ENCODE peak calls at places on chromosome 7, in eight cellular contexts. N, Q, O, G, L, W, Z and K are unnamed samples.

GRCh38 chr7:63043657-63044543 is 954.7 kb upstream of the ZNF722 start:
- DNase-seq in N (no peak), Q (no peak), O (no peak), G (no peak), L (no peak), W (no peak), Z (no peak), K (no peak)

GRCh38 chr7:7554021-7554432 is 12.7 kb upstream of the MIOS start:
- DNase-seq in N (peak), Q (no peak), O (no peak), G (no peak), L (no peak), W (no peak), Z (no peak), K (no peak)

GRCh38 chr7:74175270-74175803 is 1.2 kb downstream of the EIF4H start:
- DNase-seq in N (no peak), Q (no peak), O (no peak), G (no peak), L (no peak), W (no peak), Z (no peak), K (no peak)

GRCh38 chr7:103689262-103689661 is 243.3 kb upstream of the SLC26A5 start:
- DNase-seq in N (no peak), Q (no peak), O (no peak), G (no peak), L (no peak), W (no peak), Z (no peak), K (no peak)

GRCh38 chr7:36311539-36311938 is 78.1 kb upstream of the ANLN start:
- DNase-seq in N (no peak), Q (no peak), O (no peak), G (no peak), L (no peak), W (no peak), Z (no peak), K (no peak)

GRCh38 chr7:2528481-2529095 is 9.0 kb downstream of the LFNG start:
- DNase-seq in N (no peak), Q (no peak), O (no peak), G (no peak), L (no peak), W (no peak), Z (no peak), K (no peak)

GRCh38 chr7:40469481-40469880 is 334.7 kb downstream of the SUGCT start:
- DNase-seq in N (peak), Q (no peak), O (no peak), G (no peak), L (no peak), W (no peak), Z (no peak), K (peak)

GRCh38 chr7:47568569-47568968 is 13.3 kb downstream of the TNS3 start:
- DNase-seq in N (no peak), Q (no peak), O (no peak), G (no peak), L (peak), W (peak), Z (no peak), K (no peak)

GRCh38 chr7:31084226-31084625 is 32.1 kb downstream of the ADCYAP1R1 start:
- DNase-seq in N (no peak), Q (no peak), O (no peak), G (no peak), L (no peak), W (peak), Z (no peak), K (no peak)

GRCh38 chr7:47211467-47212121 is 370.3 kb downstream of the TNS3 start:
- DNase-seq in N (no peak), Q (no peak), O (no peak), G (no peak), L (peak), W (no peak), Z (no peak), K (no peak)

GRCh38 chr7:48041665-48041995 is 6.3 kb downstream of the C7orf57 start:
- DNase-seq in N (peak), Q (no peak), O (no peak), G (no peak), L (no peak), W (no peak), Z (no peak), K (no peak)

GRCh38 chr7:25619963-25620799 is 391.9 kb upstream of the NPVF start:
- DNase-seq in N (no peak), Q (no peak), O (peak), G (peak), L (peak), W (peak), Z (no peak), K (peak)

GRCh38 chr7:50382455-50382854 is 67.7 kb downstream of the FIGNL1 start:
- DNase-seq in N (no peak), Q (no peak), O (no peak), G (no peak), L (no peak), W (no peak), Z (no peak), K (no peak)